ENCODE peak calls at places on chromosomes 13 and 19, in ten cellular contexts. E is A673, I is GM23338, C is HAP-1, T is GM06990, V is fibroblast of mammary gland, S is epithelial cell of esophagus, L is PC-9, F is WERI-Rb-1, G is choroid plexus epithelial cell. J is an unnamed sample.
A peak's percentile ranks its signal among the peaks of the same experiment; 100 is the strongest.

GRCh38 chr19:51593138-51593890 is 22.2 kb downstream of the ZNF175 start:
- DNase-seq in E (peak; percentile 11), I (peak; percentile 11), C (no peak), T (no peak), V (no peak), S (peak; percentile 14), L (no peak), F (no peak), G (no peak), J (no peak)

GRCh38 chr13:99228737-99229691 is 28.4 kb downstream of the UBAC2 start:
- DNase-seq in E (peak; percentile 18), I (no peak), C (no peak), T (peak; percentile 56), V (peak; percentile 19), S (peak; percentile 83), L (no peak), F (no peak), G (peak; percentile 77), J (no peak)

GRCh38 chr19:27971071-27971470 is 1241.9 kb downstream of the UQCRFS1 start:
- DNase-seq in E (peak; percentile 18), I (peak; percentile 73), C (no peak), T (no peak), V (no peak), S (peak; percentile 51), L (peak; percentile 61), F (no peak), G (peak; percentile 14), J (no peak)

GRCh38 chr19:38655148-38655824 is 7.8 kb downstream of the ACTN4 start:
- DNase-seq in E (no peak), I (no peak), C (no peak), T (peak; percentile 54), V (peak; percentile 51), S (no peak), L (no peak), F (no peak), G (no peak), J (no peak)

GRCh38 chr19:7862413-7862951 is 11.7 kb downstream of the PRR36 start:
- DNase-seq in E (peak; percentile 41), I (peak; percentile 97), C (no peak), T (peak; percentile 73), V (peak; percentile 27), S (peak; percentile 88), L (peak; percentile 61), F (no peak), G (peak; percentile 72), J (peak; percentile 92)

GRCh38 chr13:113273856-113274590 is 23.0 kb upstream of the LAMP1 start:
- DNase-seq in E (no peak), I (no peak), C (no peak), T (no peak), V (peak; percentile 81), S (peak; percentile 87), L (no peak), F (peak; percentile 90), G (peak; percentile 86), J (no peak)

GRCh38 chr19:1904385-1905070 is 671 bp upstream of the ADAT3 start:
- DNase-seq in E (peak; percentile 47), I (peak; percentile 92), C (no peak), T (peak; percentile 80), V (no peak), S (peak; percentile 98), L (peak; percentile 80), F (peak; percentile 42), G (peak; percentile 40), J (peak; percentile 80)

GRCh38 chr19:16076958-16077611 is 790 bp downstream of the TPM4 start:
- DNase-seq in E (peak; percentile 72), I (peak; percentile 68), C (peak; percentile 30), T (no peak), V (no peak), S (peak; percentile 43), L (no peak), F (peak; percentile 48), G (no peak), J (no peak)

GRCh38 chr13:99658266-99658991 is 157.2 kb downstream of the TM9SF2 start:
- DNase-seq in E (peak; percentile 92), I (peak; percentile 80), C (peak; percentile 75), T (peak; percentile 56), V (peak; percentile 69), S (peak; percentile 24), L (no peak), F (peak; percentile 80), G (peak; percentile 86), J (peak; percentile 19)

GRCh38 chr19:51524661-51525264 is 6.7 kb downstream of the SIGLEC6 start:
- DNase-seq in E (no peak), I (no peak), C (no peak), T (no peak), V (no peak), S (no peak), L (no peak), F (no peak), G (no peak), J (no peak)

GRCh38 chr19:2341987-2342386 is 13.5 kb downstream of the SPPL2B start:
- DNase-seq in E (no peak), I (no peak), C (no peak), T (no peak), V (no peak), S (no peak), L (peak; percentile 85), F (no peak), G (no peak), J (no peak)

GRCh38 chr19:11639602-11640471 is 42.6 kb downstream of the ZNF627 start:
- DNase-seq in E (peak; percentile 99), I (peak; percentile 100), C (peak; percentile 94), T (peak; percentile 88), V (peak; percentile 86), S (peak; percentile 98), L (peak; percentile 97), F (peak; percentile 98), G (peak; percentile 92), J (peak; percentile 97)

GRCh38 chr13:98397221-98397620 is 179.7 kb downstream of the STK24 start:
- DNase-seq in E (peak; percentile 42), I (no peak), C (no peak), T (no peak), V (peak; percentile 12), S (peak; percentile 10), L (no peak), F (no peak), G (peak; percentile 62), J (no peak)

GRCh38 chr19:16527971-16528521 is 14.2 kb downstream of the CHERP start:
- DNase-seq in E (peak; percentile 42), I (peak; percentile 53), C (peak; percentile 13), T (no peak), V (peak; percentile 32), S (peak; percentile 29), L (no peak), F (peak; percentile 55), G (peak; percentile 40), J (no peak)

DNA sequence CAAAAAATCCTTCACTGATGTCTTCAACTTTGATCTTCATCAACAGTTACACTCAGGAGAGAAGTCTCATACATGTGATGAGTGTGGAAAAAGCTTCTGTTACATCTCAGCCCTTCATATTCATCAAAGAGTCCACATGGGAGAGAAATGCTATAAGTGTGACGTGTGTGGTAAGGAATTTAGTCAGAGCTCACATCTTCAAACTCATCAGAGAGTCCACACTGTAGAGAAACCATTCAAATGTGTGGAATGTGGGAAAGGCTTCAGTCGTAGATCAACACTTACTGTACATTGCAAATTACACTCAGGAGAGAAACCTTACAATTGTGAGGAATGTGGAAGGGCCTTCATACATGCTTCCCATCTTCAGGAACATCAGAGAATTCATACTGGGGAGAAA is 8.4 kb upstream of the ZNF226 start:
- DNase-seq in E (no peak), I (no peak), C (no peak), T (no peak), V (no peak), S (no peak), L (no peak), F (no peak), G (no peak), J (no peak)
- H3K4me3 ChIP-seq in E (no peak overlapping the region), I (no peak overlapping the region), C (no peak overlapping the region), T (no peak overlapping the region), V (no peak overlapping the region), S (no peak overlapping the region), L (no peak overlapping the region), F (no peak overlapping the region), G (no peak overlapping the region), J (no peak overlapping the region)

DNA sequence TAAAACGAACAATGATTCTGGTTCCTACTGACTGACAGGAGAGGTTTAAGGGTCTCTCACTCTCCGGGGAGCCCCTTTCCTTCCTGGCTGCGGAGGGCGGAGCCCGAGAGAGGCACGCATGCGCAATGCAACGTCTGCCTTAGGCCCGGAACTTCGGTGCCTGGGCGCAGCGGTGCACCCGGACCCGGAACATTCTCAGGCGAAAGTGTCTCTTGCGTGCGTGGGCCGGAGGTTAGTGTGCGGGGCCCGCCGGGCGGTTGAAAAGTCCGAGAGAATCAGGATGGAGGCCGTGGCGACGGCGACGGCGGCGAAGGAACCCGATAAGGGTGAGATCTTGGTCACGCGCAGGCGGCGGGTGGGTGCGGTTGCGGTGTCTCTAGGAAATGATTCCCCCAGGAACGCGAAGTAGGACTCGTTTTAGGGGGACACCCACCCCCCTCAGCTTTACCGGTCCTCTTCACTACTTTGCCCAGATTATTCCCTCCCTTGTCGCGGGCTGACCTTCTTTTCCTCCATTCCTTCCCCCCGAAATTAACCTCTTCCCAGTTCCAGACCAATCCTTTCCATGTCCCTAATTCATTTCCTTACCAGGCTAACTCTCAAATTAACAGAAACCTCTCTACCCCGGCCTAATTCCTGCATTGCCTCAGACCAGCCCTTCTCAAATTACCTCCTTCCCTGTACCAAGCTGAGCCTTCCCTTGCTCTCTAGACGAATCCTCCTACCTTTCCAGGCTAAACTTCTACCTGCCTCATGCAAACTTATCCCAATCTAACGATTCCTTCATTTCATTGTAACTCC is at the start of gene CCDC97:
- DNase-seq in E (peak; percentile 92), I (peak; percentile 93), C (peak; percentile 80), T (peak; percentile 92), V (peak; percentile 83), S (peak; percentile 86), L (peak; percentile 84), F (peak; percentile 87), G (peak; percentile 90), J (peak; percentile 97)
- H3K4me3 ChIP-seq in E (peak within 1 kb of the TSS; percentile 78), I (peak within 1 kb of the TSS; percentile 84), C (peak within 1 kb of the TSS; percentile 82), T (peak within 1 kb of the TSS; percentile 80), V (peak within 1 kb of the TSS; percentile 80), S (peak within 1 kb of the TSS; percentile 99), L (peak within 1 kb of the TSS; percentile 88), F (peak within 1 kb of the TSS; percentile 92), G (peak within 1 kb of the TSS; percentile 87), J (peak within 1 kb of the TSS; percentile 50)

DNA sequence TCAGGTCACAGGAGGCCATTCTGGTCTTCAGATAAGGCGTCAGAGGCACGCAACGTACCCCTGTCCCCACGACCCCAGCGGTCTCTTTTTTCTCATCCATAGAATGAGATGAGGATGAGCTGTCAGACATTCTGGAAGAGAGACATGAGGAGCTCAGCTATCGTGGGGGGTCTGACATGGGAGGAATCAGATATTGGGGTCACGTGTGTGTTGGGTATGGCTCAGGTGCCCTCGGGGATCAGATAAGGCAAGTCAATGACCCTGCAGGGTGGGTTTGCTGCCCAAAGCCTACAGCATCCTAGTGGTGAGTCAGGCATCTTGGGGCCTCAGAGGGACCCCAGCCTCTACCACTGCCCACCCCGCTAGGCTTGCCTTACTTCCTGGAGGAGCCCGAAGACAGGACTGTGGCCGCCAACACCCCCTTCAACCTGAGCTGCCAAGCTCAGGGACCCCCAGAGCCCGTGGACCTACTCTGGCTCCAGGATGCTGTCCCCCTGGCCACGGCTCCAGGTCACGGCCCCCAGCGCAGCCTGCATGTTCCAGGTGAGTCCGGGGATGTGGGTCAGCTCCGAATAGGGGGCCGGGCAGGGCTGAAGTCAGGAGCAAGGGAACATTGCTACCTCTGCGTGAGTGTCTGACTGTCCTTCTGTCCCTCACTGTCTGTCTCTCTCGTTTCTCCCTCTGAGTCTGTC is 2.6 kb downstream of the AXL start:
- DNase-seq in E (no peak), I (no peak), C (no peak), T (no peak), V (no peak), S (no peak), L (no peak), F (no peak), G (no peak), J (no peak)
- H3K4me3 ChIP-seq in E (no peak overlapping the region), I (no peak overlapping the region), C (no peak overlapping the region), T (no peak overlapping the region), V (peak overlapping the region; percentile 94), S (no peak overlapping the region), L (no peak overlapping the region), F (no peak overlapping the region), G (no peak overlapping the region), J (no peak overlapping the region)

GRCh38 chr19:5156231-5156986 is 184.2 kb downstream of the PTPRS start:
- DNase-seq in E (peak; percentile 28), I (no peak), C (no peak), T (no peak), V (no peak), S (no peak), L (no peak), F (peak; percentile 49), G (no peak), J (peak; percentile 84)
- H3K4me3 ChIP-seq in E (no peak overlapping the region), I (no peak overlapping the region), C (no peak overlapping the region), T (no peak overlapping the region), V (no peak overlapping the region), S (no peak overlapping the region), L (no peak overlapping the region), F (no peak overlapping the region), G (no peak overlapping the region), J (no peak overlapping the region)